ENCODE peak calls at places on chromosomes 4 and X, in six cellular contexts. T is psoas muscle, R is AG10803, M is neural crest cell, W is lower lobe of right lung, K is transverse colon. O is an unnamed sample.

GRCh38 chr4:79757580-79757979 is 315.4 kb downstream of the ANTXR2 start:
- DNase-seq in T (no peak), R (no peak), K (no peak), M (no peak), W (no peak), O (no peak)

GRCh38 chr4:47837582-47838294 is at the start of gene CORIN:
- DNase-seq in T (no peak), R (no peak), W (peak), K (peak), M (no peak), O (peak)

GRCh38 chrX:68284281-68284904 is 148.9 kb downstream of the OPHN1 start:
- DNase-seq in M (no peak), R (no peak), K (no peak), T (no peak), W (no peak), O (no peak)

GRCh38 chrX:134431894-134432293 is 28.1 kb upstream of the HPRT1 start:
- DNase-seq in W (no peak), T (no peak), R (peak), M (no peak), K (no peak), O (no peak)

GRCh38 chr4:10879411-10880110 is 195.0 kb upstream of the CLNK start:
- DNase-seq in M (no peak), W (no peak), K (no peak), T (no peak), R (no peak), O (no peak)

GRCh38 chrX:129640737-129641136 is 14.0 kb downstream of the APLN start:
- DNase-seq in K (no peak), R (no peak), T (no peak), M (no peak), W (no peak), O (no peak)

GRCh38 chr4:161585011-161585410 is 578.8 kb downstream of the FSTL5 start:
- DNase-seq in M (no peak), K (no peak), T (no peak), W (no peak), R (no peak), O (no peak)

GRCh38 chr4:81452452-81453011 is 19.2 kb downstream of the RASGEF1B start:
- DNase-seq in T (no peak), W (no peak), M (no peak), K (no peak), R (no peak), O (no peak)

GRCh38 chr4:123990310-123990709 is 593.7 kb downstream of the SPRY1 start:
- DNase-seq in R (no peak), W (no peak), T (no peak), M (no peak), K (no peak), O (no peak)
- TF ChIP-seq CTCF in R (no peak), W (no peak), T (no peak), M (no peak), K (no peak), O (no peak)

GRCh38 chr4:124641715-124642380 is 70.7 kb downstream of the ANKRD50 start:
- DNase-seq in T (no peak), K (no peak), M (no peak), R (peak), W (no peak), O (no peak)
- TF ChIP-seq CTCF in T (no peak), K (no peak), M (no peak), R (no peak), W (no peak), O (no peak)

DNA sequence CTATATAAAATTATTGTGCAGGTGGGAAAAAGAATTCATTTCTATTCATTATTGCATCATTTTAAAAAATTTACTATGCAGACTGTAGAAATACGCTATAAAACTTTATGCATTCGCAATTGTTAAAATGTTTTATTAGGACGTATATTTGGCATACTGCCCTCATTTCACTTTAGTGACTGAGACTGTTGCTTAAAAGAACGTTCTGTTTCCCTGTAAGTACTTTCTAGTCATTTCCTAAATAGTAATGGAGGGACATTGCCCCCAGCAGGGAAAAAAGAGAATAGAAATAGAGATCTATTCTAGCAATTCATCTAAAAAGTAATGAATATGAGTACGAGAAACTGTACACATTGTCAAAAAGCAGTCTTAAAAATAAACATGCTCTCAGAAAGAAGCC is 1295.8 kb upstream of the TENM3 start:
- DNase-seq in R (peak), M (no peak), W (no peak), T (no peak), K (no peak), O (no peak)
- TF ChIP-seq CTCF in R (peak), M (peak), W (no peak), T (no peak), K (no peak), O (no peak)

DNA sequence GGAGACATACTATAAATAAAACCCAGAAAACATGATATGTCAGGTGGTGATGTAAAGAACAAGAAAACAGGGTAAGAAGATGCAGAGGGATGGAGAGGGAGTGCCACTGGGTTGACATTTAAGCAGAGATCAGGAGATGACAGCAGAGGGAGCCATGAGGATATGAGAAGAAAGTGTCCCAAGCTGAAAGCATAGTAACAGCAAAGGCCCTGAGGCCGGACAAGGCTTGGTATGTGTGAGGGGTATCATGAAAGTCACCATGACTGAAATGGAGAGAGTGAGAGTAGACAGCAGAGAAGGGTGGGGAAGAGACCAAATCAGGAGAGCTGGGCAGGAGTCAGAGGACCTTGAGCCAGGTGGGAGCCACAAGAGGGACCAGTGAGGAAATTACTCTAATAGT is 3.4 kb downstream of the GPKOW start:
- DNase-seq in R (no peak), K (no peak), W (no peak), T (no peak), M (no peak), O (no peak)
- TF ChIP-seq CTCF in R (no peak), K (no peak), W (no peak), T (no peak), M (no peak), O (no peak)

GRCh38 chrX:44945736-44946135 is 72.7 kb downstream of the KDM6A start:
- DNase-seq in K (no peak), T (no peak), W (no peak), M (no peak), R (no peak), O (no peak)
- TF ChIP-seq CTCF in K (peak), T (peak), W (peak), M (no peak), R (no peak), O (no peak)

GRCh38 chr4:7276538-7276937 is 84.2 kb downstream of the SORCS2 start:
- DNase-seq in R (peak), T (no peak), K (no peak), W (no peak), M (no peak), O (no peak)
- TF ChIP-seq CTCF in R (no peak), T (no peak), K (no peak), W (no peak), M (no peak), O (no peak)

DNA sequence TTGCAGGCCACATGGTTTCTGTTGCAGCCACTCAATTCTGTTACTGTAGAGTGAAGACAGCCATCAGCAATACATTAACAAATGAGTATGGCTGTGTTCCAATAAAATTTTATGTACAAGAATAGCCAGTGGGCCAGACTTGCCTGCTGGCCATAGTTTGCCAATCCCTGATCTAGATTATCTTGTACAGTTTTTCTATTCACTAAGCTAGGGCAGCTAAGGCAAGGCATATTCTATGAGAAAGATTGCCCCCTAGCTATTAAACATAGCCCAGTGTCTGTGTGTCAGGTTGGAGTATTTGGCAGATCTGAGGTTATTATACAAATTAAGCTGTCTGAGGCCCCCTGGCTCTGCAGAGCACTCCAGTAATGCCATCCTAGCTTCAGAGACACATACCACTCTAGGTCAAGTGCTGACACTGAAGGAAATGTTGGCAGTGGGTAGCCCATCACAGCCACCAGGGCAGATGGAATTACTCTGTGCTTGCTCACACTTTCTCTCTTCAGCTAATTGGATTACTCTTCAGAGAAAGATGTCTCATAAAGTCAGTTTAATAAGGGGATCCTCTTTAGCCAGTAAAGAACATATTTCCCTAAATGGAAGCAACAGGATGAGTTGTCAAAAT is 40.7 kb downstream of the MTTP start:
- DNase-seq in M (no peak), W (no peak), R (no peak), T (no peak), K (no peak), O (no peak)
- TF ChIP-seq CTCF in M (no peak), W (no peak), R (no peak), T (no peak), K (no peak), O (no peak)

DNA sequence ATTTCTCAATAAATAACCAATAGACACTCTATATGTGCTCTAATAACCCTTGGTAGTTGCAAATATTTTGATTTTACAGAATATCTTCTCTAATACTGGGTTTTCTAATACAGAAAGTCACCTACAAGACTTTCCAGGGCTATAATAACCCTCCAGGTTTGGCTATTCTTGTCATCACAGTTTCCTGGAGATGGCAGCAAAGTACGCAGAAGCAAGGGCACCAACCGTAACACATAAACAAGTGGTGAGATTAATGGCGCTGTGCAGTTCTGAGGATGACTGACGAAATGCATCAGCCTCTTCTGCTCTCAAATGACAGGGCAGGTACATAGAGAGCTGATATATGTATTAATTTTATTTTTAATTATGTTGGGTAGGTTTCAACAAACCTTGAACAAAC is 122.4 kb downstream of the C4orf33 start:
- DNase-seq in W (no peak), R (no peak), M (no peak), T (no peak), K (peak), O (no peak)
- TF ChIP-seq CTCF in W (no peak), R (peak), M (no peak), T (peak), K (peak), O (no peak)